ENCODE peak calls at places on chromosomes 12 and 14, in ten cellular contexts. One of them, this sample, is unnamed.

GRCh38 chr14:97380539-97380941 is 583.4 kb downstream of the VRK1 start:
- DNase-seq in Calu3: no peak
- DNase-seq in NCI-H345: no peak
- DNase-seq in left cardiac atrium: no peak
- DNase-seq in HFF-Myc: no peak
- DNase-seq in BE2C: no peak
- DNase-seq in CD4-positive, alpha-beta T cell: peak
- DNase-seq in WTC11: no peak
- DNase-seq in AG10803: no peak
- DNase-seq in activated T-helper 2 cell treated with anti-CD3 and anti-CD28 coated beads, Interferon-gamma antibody, Interleukin-2, Interleukin-4, amounts not matched to agents 10 μg/mL and 5 μg/mL and 100 μg/mL, durations not matched to agents 14 hours and 24 hours and 36 hours: peak
- DNase-seq in this sample: no peak

GRCh38 chr14:89206426-89206825 is 210.6 kb downstream of the FOXN3 start:
- DNase-seq in Calu3: no peak
- DNase-seq in NCI-H345: no peak
- DNase-seq in left cardiac atrium: no peak
- DNase-seq in HFF-Myc: no peak
- DNase-seq in BE2C: no peak
- DNase-seq in CD4-positive, alpha-beta T cell: no peak
- DNase-seq in WTC11: no peak
- DNase-seq in AG10803: peak
- DNase-seq in activated T-helper 2 cell treated with anti-CD3 and anti-CD28 coated beads, Interferon-gamma antibody, Interleukin-2, Interleukin-4, amounts not matched to agents 10 μg/mL and 5 μg/mL and 100 μg/mL, durations not matched to agents 14 hours and 24 hours and 36 hours: no peak
- DNase-seq in this sample: no peak

GRCh38 chr12:1716215-1716862 is 25.5 kb downstream of the ADIPOR2 start:
- DNase-seq in Calu3: no peak
- DNase-seq in NCI-H345: no peak
- DNase-seq in left cardiac atrium: no peak
- DNase-seq in HFF-Myc: no peak
- DNase-seq in BE2C: no peak
- DNase-seq in CD4-positive, alpha-beta T cell: no peak
- DNase-seq in WTC11: no peak
- DNase-seq in AG10803: no peak
- DNase-seq in activated T-helper 2 cell treated with anti-CD3 and anti-CD28 coated beads, Interferon-gamma antibody, Interleukin-2, Interleukin-4, amounts not matched to agents 10 μg/mL and 5 μg/mL and 100 μg/mL, durations not matched to agents 14 hours and 24 hours and 36 hours: no peak
- DNase-seq in this sample: no peak

GRCh38 chr14:91078095-91078737 is 17.8 kb upstream of the RPS6KA5 start:
- DNase-seq in Calu3: no peak
- DNase-seq in NCI-H345: no peak
- DNase-seq in left cardiac atrium: no peak
- DNase-seq in HFF-Myc: no peak
- DNase-seq in BE2C: no peak
- DNase-seq in CD4-positive, alpha-beta T cell: peak
- DNase-seq in WTC11: no peak
- DNase-seq in AG10803: no peak
- DNase-seq in activated T-helper 2 cell treated with anti-CD3 and anti-CD28 coated beads, Interferon-gamma antibody, Interleukin-2, Interleukin-4, amounts not matched to agents 10 μg/mL and 5 μg/mL and 100 μg/mL, durations not matched to agents 14 hours and 24 hours and 36 hours: peak
- DNase-seq in this sample: no peak

GRCh38 chr12:102010265-102010994 is 51.4 kb downstream of the WASHC3 start:
- DNase-seq in Calu3: no peak
- DNase-seq in NCI-H345: no peak
- DNase-seq in left cardiac atrium: no peak
- DNase-seq in HFF-Myc: no peak
- DNase-seq in BE2C: no peak
- DNase-seq in CD4-positive, alpha-beta T cell: no peak
- DNase-seq in WTC11: no peak
- DNase-seq in AG10803: no peak
- DNase-seq in activated T-helper 2 cell treated with anti-CD3 and anti-CD28 coated beads, Interferon-gamma antibody, Interleukin-2, Interleukin-4, amounts not matched to agents 10 μg/mL and 5 μg/mL and 100 μg/mL, durations not matched to agents 14 hours and 24 hours and 36 hours: no peak
- DNase-seq in this sample: no peak

GRCh38 chr14:39218171-39218769 is 15.4 kb upstream of the MIA2 start:
- DNase-seq in Calu3: no peak
- DNase-seq in NCI-H345: no peak
- DNase-seq in left cardiac atrium: no peak
- DNase-seq in HFF-Myc: no peak
- DNase-seq in BE2C: no peak
- DNase-seq in CD4-positive, alpha-beta T cell: no peak
- DNase-seq in WTC11: no peak
- DNase-seq in AG10803: peak
- DNase-seq in activated T-helper 2 cell treated with anti-CD3 and anti-CD28 coated beads, Interferon-gamma antibody, Interleukin-2, Interleukin-4, amounts not matched to agents 10 μg/mL and 5 μg/mL and 100 μg/mL, durations not matched to agents 14 hours and 24 hours and 36 hours: no peak
- DNase-seq in this sample: no peak

GRCh38 chr12:49705479-49706267 is 1.5 kb downstream of the FMNL3 start:
- DNase-seq in Calu3: no peak
- DNase-seq in NCI-H345: no peak
- DNase-seq in left cardiac atrium: peak
- DNase-seq in HFF-Myc: no peak
- DNase-seq in BE2C: peak
- DNase-seq in CD4-positive, alpha-beta T cell: no peak
- DNase-seq in WTC11: peak
- DNase-seq in AG10803: peak
- DNase-seq in activated T-helper 2 cell treated with anti-CD3 and anti-CD28 coated beads, Interferon-gamma antibody, Interleukin-2, Interleukin-4, amounts not matched to agents 10 μg/mL and 5 μg/mL and 100 μg/mL, durations not matched to agents 14 hours and 24 hours and 36 hours: no peak
- DNase-seq in this sample: peak

GRCh38 chr12:105205322-105206048 is 30.5 kb downstream of the APPL2 start:
- DNase-seq in Calu3: no peak
- DNase-seq in NCI-H345: no peak
- DNase-seq in left cardiac atrium: no peak
- DNase-seq in HFF-Myc: no peak
- DNase-seq in BE2C: no peak
- DNase-seq in CD4-positive, alpha-beta T cell: no peak
- DNase-seq in WTC11: no peak
- DNase-seq in AG10803: no peak
- DNase-seq in activated T-helper 2 cell treated with anti-CD3 and anti-CD28 coated beads, Interferon-gamma antibody, Interleukin-2, Interleukin-4, amounts not matched to agents 10 μg/mL and 5 μg/mL and 100 μg/mL, durations not matched to agents 14 hours and 24 hours and 36 hours: no peak
- DNase-seq in this sample: no peak

GRCh38 chr14:34966413-34966812 is 16.4 kb upstream of the SRP54 start:
- DNase-seq in Calu3: no peak
- DNase-seq in NCI-H345: no peak
- DNase-seq in left cardiac atrium: no peak
- DNase-seq in HFF-Myc: no peak
- DNase-seq in BE2C: no peak
- DNase-seq in CD4-positive, alpha-beta T cell: no peak
- DNase-seq in WTC11: no peak
- DNase-seq in AG10803: no peak
- DNase-seq in activated T-helper 2 cell treated with anti-CD3 and anti-CD28 coated beads, Interferon-gamma antibody, Interleukin-2, Interleukin-4, amounts not matched to agents 10 μg/mL and 5 μg/mL and 100 μg/mL, durations not matched to agents 14 hours and 24 hours and 36 hours: no peak
- DNase-seq in this sample: no peak

GRCh38 chr12:55931780-55932545 is 1.0 kb downstream of the DGKA start:
- DNase-seq in Calu3: peak
- DNase-seq in NCI-H345: peak
- DNase-seq in left cardiac atrium: peak
- DNase-seq in HFF-Myc: no peak
- DNase-seq in BE2C: peak
- DNase-seq in CD4-positive, alpha-beta T cell: no peak
- DNase-seq in WTC11: peak
- DNase-seq in AG10803: peak
- DNase-seq in activated T-helper 2 cell treated with anti-CD3 and anti-CD28 coated beads, Interferon-gamma antibody, Interleukin-2, Interleukin-4, amounts not matched to agents 10 μg/mL and 5 μg/mL and 100 μg/mL, durations not matched to agents 14 hours and 24 hours and 36 hours: no peak
- DNase-seq in this sample: peak

GRCh38 chr14:71290301-71290700 is 383.0 kb downstream of the PCNX1 start:
- DNase-seq in Calu3: no peak
- DNase-seq in NCI-H345: no peak
- DNase-seq in left cardiac atrium: no peak
- DNase-seq in HFF-Myc: no peak
- DNase-seq in BE2C: no peak
- DNase-seq in CD4-positive, alpha-beta T cell: no peak
- DNase-seq in WTC11: no peak
- DNase-seq in AG10803: no peak
- DNase-seq in activated T-helper 2 cell treated with anti-CD3 and anti-CD28 coated beads, Interferon-gamma antibody, Interleukin-2, Interleukin-4, amounts not matched to agents 10 μg/mL and 5 μg/mL and 100 μg/mL, durations not matched to agents 14 hours and 24 hours and 36 hours: no peak
- DNase-seq in this sample: no peak

GRCh38 chr12:114638790-114639435 is 45.1 kb downstream of the TBX3 start:
- DNase-seq in Calu3: no peak
- DNase-seq in NCI-H345: no peak
- DNase-seq in left cardiac atrium: no peak
- DNase-seq in HFF-Myc: no peak
- DNase-seq in BE2C: no peak
- DNase-seq in CD4-positive, alpha-beta T cell: no peak
- DNase-seq in WTC11: peak
- DNase-seq in AG10803: no peak
- DNase-seq in activated T-helper 2 cell treated with anti-CD3 and anti-CD28 coated beads, Interferon-gamma antibody, Interleukin-2, Interleukin-4, amounts not matched to agents 10 μg/mL and 5 μg/mL and 100 μg/mL, durations not matched to agents 14 hours and 24 hours and 36 hours: no peak
- DNase-seq in this sample: no peak